ENCODE peak calls at places on chromosomes 13 and 19, in eight cellular contexts. One of them, this sample, is unnamed.

GRCh38 chr13:113645329-113645728 is 12.7 kb downstream of the ATP4B start:
- DNase-seq in aorta: no peak
- DNase-seq in T-helper 22 cell: no peak
- DNase-seq in C1 segment of cervical spinal cord: no peak
- DNase-seq in colonic mucosa: no peak
- DNase-seq in NCI-H1092: no peak
- DNase-seq in left ventricle myocardium inferior: no peak
- DNase-seq in effector CD4-positive, alpha-beta T cell: no peak
- DNase-seq in this sample: no peak

GRCh38 chr19:42252365-42253244 is 2.3 kb downstream of the ERF start:
- DNase-seq in left ventricle myocardium inferior: peak; percentile 46
- DNase-seq in NCI-H1092: no peak
- DNase-seq in effector CD4-positive, alpha-beta T cell: no peak
- DNase-seq in T-helper 22 cell: no peak
- DNase-seq in C1 segment of cervical spinal cord: peak; percentile 78
- DNase-seq in aorta: no peak
- DNase-seq in colonic mucosa: no peak
- DNase-seq in this sample: no peak

GRCh38 chr19:18798384-18799352 is 7.6 kb upstream of the COMP start:
- DNase-seq in left ventricle myocardium inferior: no peak
- DNase-seq in aorta: no peak
- DNase-seq in T-helper 22 cell: no peak
- DNase-seq in C1 segment of cervical spinal cord: no peak
- DNase-seq in colonic mucosa: peak; percentile 52
- DNase-seq in NCI-H1092: no peak
- DNase-seq in effector CD4-positive, alpha-beta T cell: no peak
- DNase-seq in this sample: peak; percentile 43

GRCh38 chr13:59342396-59342795 is 821.3 kb downstream of the DIAPH3 start:
- DNase-seq in NCI-H1092: no peak
- DNase-seq in T-helper 22 cell: no peak
- DNase-seq in aorta: no peak
- DNase-seq in effector CD4-positive, alpha-beta T cell: no peak
- DNase-seq in C1 segment of cervical spinal cord: no peak
- DNase-seq in left ventricle myocardium inferior: no peak
- DNase-seq in colonic mucosa: no peak
- DNase-seq in this sample: no peak

GRCh38 chr13:103033999-103034398 is 32.2 kb downstream of the SLC10A2 start:
- DNase-seq in left ventricle myocardium inferior: no peak
- DNase-seq in C1 segment of cervical spinal cord: no peak
- DNase-seq in aorta: no peak
- DNase-seq in T-helper 22 cell: no peak
- DNase-seq in colonic mucosa: no peak
- DNase-seq in effector CD4-positive, alpha-beta T cell: no peak
- DNase-seq in NCI-H1092: no peak
- DNase-seq in this sample: no peak

GRCh38 chr13:46675016-46675415 is 121.9 kb downstream of the ESD start:
- DNase-seq in left ventricle myocardium inferior: no peak
- DNase-seq in effector CD4-positive, alpha-beta T cell: no peak
- DNase-seq in NCI-H1092: peak; percentile 52
- DNase-seq in T-helper 22 cell: no peak
- DNase-seq in colonic mucosa: no peak
- DNase-seq in aorta: no peak
- DNase-seq in C1 segment of cervical spinal cord: no peak
- DNase-seq in this sample: no peak

GRCh38 chr19:1445932-1446712 is 3.8 kb upstream of the APC2 start:
- DNase-seq in T-helper 22 cell: no peak
- DNase-seq in colonic mucosa: no peak
- DNase-seq in C1 segment of cervical spinal cord: peak; percentile 34
- DNase-seq in effector CD4-positive, alpha-beta T cell: no peak
- DNase-seq in aorta: no peak
- DNase-seq in left ventricle myocardium inferior: no peak
- DNase-seq in NCI-H1092: peak; percentile 54
- DNase-seq in this sample: no peak

GRCh38 chr19:48239120-48239519 is 16.6 kb downstream of the CARD8 start:
- DNase-seq in colonic mucosa: no peak
- DNase-seq in effector CD4-positive, alpha-beta T cell: no peak
- DNase-seq in NCI-H1092: no peak
- DNase-seq in T-helper 22 cell: no peak
- DNase-seq in left ventricle myocardium inferior: no peak
- DNase-seq in C1 segment of cervical spinal cord: no peak
- DNase-seq in aorta: no peak
- DNase-seq in this sample: no peak

GRCh38 chr19:53158119-53158656 is 665 bp downstream of the ZNF347 start:
- DNase-seq in left ventricle myocardium inferior: peak; percentile 32
- DNase-seq in aorta: peak; percentile 80
- DNase-seq in effector CD4-positive, alpha-beta T cell: peak; percentile 15
- DNase-seq in T-helper 22 cell: no peak
- DNase-seq in C1 segment of cervical spinal cord: peak; percentile 2
- DNase-seq in colonic mucosa: peak; percentile 52
- DNase-seq in NCI-H1092: no peak
- DNase-seq in this sample: peak; percentile 43

GRCh38 chr19:47507924-47508553 is 6.8 kb downstream of the NAPA start:
- DNase-seq in C1 segment of cervical spinal cord: no peak
- DNase-seq in T-helper 22 cell: no peak
- DNase-seq in aorta: no peak
- DNase-seq in effector CD4-positive, alpha-beta T cell: no peak
- DNase-seq in NCI-H1092: no peak
- DNase-seq in colonic mucosa: no peak
- DNase-seq in left ventricle myocardium inferior: no peak
- DNase-seq in this sample: no peak

GRCh38 chr19:18171605-18172327 is 1.8 kb upstream of the IFI30 start:
- DNase-seq in NCI-H1092: no peak
- DNase-seq in T-helper 22 cell: no peak
- DNase-seq in colonic mucosa: no peak
- DNase-seq in effector CD4-positive, alpha-beta T cell: no peak
- DNase-seq in left ventricle myocardium inferior: no peak
- DNase-seq in aorta: no peak
- DNase-seq in C1 segment of cervical spinal cord: no peak
- DNase-seq in this sample: peak; percentile 46

GRCh38 chr19:14479985-14480694 is 5.0 kb upstream of the PTGER1 start:
- DNase-seq in aorta: peak; percentile 82
- DNase-seq in left ventricle myocardium inferior: peak; percentile 48
- DNase-seq in T-helper 22 cell: no peak
- DNase-seq in C1 segment of cervical spinal cord: no peak
- DNase-seq in colonic mucosa: no peak
- DNase-seq in NCI-H1092: no peak
- DNase-seq in effector CD4-positive, alpha-beta T cell: peak; percentile 58
- DNase-seq in this sample: no peak

GRCh38 chr13:34070006-34070405 is 252.1 kb downstream of the RFC3 start:
- DNase-seq in NCI-H1092: no peak
- DNase-seq in T-helper 22 cell: no peak
- DNase-seq in effector CD4-positive, alpha-beta T cell: no peak
- DNase-seq in left ventricle myocardium inferior: no peak
- DNase-seq in aorta: no peak
- DNase-seq in colonic mucosa: no peak
- DNase-seq in C1 segment of cervical spinal cord: no peak
- DNase-seq in this sample: no peak

GRCh38 chr19:46428278-46429141 is at the start of gene PNMA8C:
- DNase-seq in C1 segment of cervical spinal cord: peak; percentile 73
- DNase-seq in colonic mucosa: no peak
- DNase-seq in T-helper 22 cell: peak; percentile 2
- DNase-seq in NCI-H1092: peak; percentile 23
- DNase-seq in effector CD4-positive, alpha-beta T cell: no peak
- DNase-seq in aorta: peak; percentile 95
- DNase-seq in left ventricle myocardium inferior: peak; percentile 75
- DNase-seq in this sample: peak; percentile 49

GRCh38 chr13:73228546-73228945 is 169.7 kb downstream of the KLF5 start:
- DNase-seq in NCI-H1092: no peak
- DNase-seq in C1 segment of cervical spinal cord: no peak
- DNase-seq in aorta: no peak
- DNase-seq in effector CD4-positive, alpha-beta T cell: no peak
- DNase-seq in T-helper 22 cell: no peak
- DNase-seq in left ventricle myocardium inferior: no peak
- DNase-seq in colonic mucosa: no peak
- DNase-seq in this sample: no peak

This sample was measured in left colon.